ENCODE peak calls at places on chromosomes 1 and 21, in five cellular contexts. K is OCI-LY7, P is right atrium auricular region, G is HCT116, N is cardiac muscle cell. H is an unnamed sample.
A peak's percentile ranks its signal among the peaks of the same experiment; 100 is the strongest.

GRCh38 chr1:37038079-37038702 is 3.9 kb upstream of the GRIK3 start:
- DNase-seq in G (peak; percentile 7), K (peak; percentile 75), P (no peak), N (peak; percentile 12), H (no peak)

GRCh38 chr1:172357753-172358152 is 62.7 kb upstream of the C1orf105 start:
- DNase-seq in P (no peak), N (no peak), K (peak; percentile 6), G (no peak), H (no peak)

GRCh38 chr1:903721-904270 is 19.9 kb upstream of the SAMD11 start:
- DNase-seq in P (peak; percentile 56), K (no peak), G (no peak), N (no peak), H (no peak)

GRCh38 chr1:54804471-54805132 is 3.5 kb upstream of the TTC22 start:
- DNase-seq in K (no peak), G (no peak), N (no peak), P (no peak), H (no peak)

GRCh38 chr1:159005676-159006075 is 4.0 kb upstream of the IFI16 start:
- DNase-seq in P (no peak), N (peak; percentile 81), G (no peak), K (peak; percentile 47), H (no peak)

GRCh38 chr1:236142358-236143103 is at the start of gene GPR137B:
- DNase-seq in G (no peak), N (peak; percentile 57), K (peak; percentile 63), P (no peak), H (peak; percentile 92)

GRCh38 chr1:175576870-175577269 is 166.5 kb downstream of the TNR start:
- DNase-seq in N (no peak), P (no peak), G (no peak), K (no peak), H (no peak)

GRCh38 chr1:159859757-159860156 is 2.7 kb downstream of the VSIG8 start:
- DNase-seq in N (no peak), P (no peak), G (no peak), K (no peak), H (no peak)

GRCh38 chr1:221765527-221765926 is 23.6 kb upstream of the DUSP10 start:
- DNase-seq in K (no peak), G (no peak), N (peak; percentile 2), P (no peak), H (no peak)

GRCh38 chr1:150530491-150531159 is 15.1 kb downstream of the FALEC start:
- DNase-seq in G (no peak), K (no peak), P (no peak), N (no peak), H (no peak)

GRCh38 chr1:53586765-53587164 is 127.6 kb downstream of the DMRTB1 start:
- DNase-seq in N (no peak), P (peak; percentile 55), G (no peak), K (no peak), H (no peak)

GRCh38 chr1:245008761-245009160 is 144.4 kb upstream of the HNRNPU start:
- DNase-seq in K (no peak), G (no peak), N (peak; percentile 21), P (no peak), H (no peak)

GRCh38 chr1:156559797-156560112 is 12.6 kb downstream of the IQGAP3 start:
- DNase-seq in N (no peak), P (no peak), G (no peak), K (no peak), H (no peak)

GRCh38 chr1:231584117-231584516 is 42.5 kb upstream of the DISC1 start:
- DNase-seq in G (peak; percentile 33), K (peak; percentile 34), P (no peak), N (peak; percentile 91), H (peak; percentile 50)

GRCh38 chr1:59391216-59392179 is 94.6 kb downstream of the FGGY start:
- DNase-seq in N (no peak), P (no peak), G (no peak), K (no peak), H (no peak)

GRCh38 chr1:227926896-227927885 is 20.5 kb downstream of the WNT9A start:
- DNase-seq in N (no peak), K (no peak), P (no peak), G (no peak), H (no peak)

GRCh38 chr1:193031431-193031830 is 27.7 kb downstream of the UCHL5 start:
- DNase-seq in P (no peak), G (no peak), K (peak; percentile 14), N (peak; percentile 50), H (peak; percentile 8)

GRCh38 chr1:245288796-245289195 is 134.0 kb downstream of the KIF26B start:
- DNase-seq in K (no peak), P (no peak), N (no peak), G (peak; percentile 10), H (no peak)

GRCh38 chr1:201946224-201946908 is at the start of gene LMOD1:
- DNase-seq in G (no peak), N (peak; percentile 92), K (no peak), P (peak; percentile 94), H (peak; percentile 33)

GRCh38 chr1:76074321-76075187 is at the start of gene ST6GALNAC3:
- DNase-seq in P (peak; percentile 82), N (peak; percentile 64), K (no peak), G (no peak), H (peak; percentile 85)

GRCh38 chr21:33383056-33383888 is 19.9 kb upstream of the IFNGR2 start:
- DNase-seq in P (peak; percentile 80), N (peak; percentile 78), K (peak; percentile 96), G (peak; percentile 86), H (peak; percentile 71)

GRCh38 chr21:32325706-32326105 is 27.1 kb downstream of the MRAP start:
- DNase-seq in K (no peak), N (no peak), P (no peak), G (no peak), H (no peak)

GRCh38 chr21:27571706-27572105 is 604.8 kb upstream of the ADAMTS5 start:
- DNase-seq in G (no peak), K (no peak), N (no peak), P (no peak), H (no peak)

GRCh38 chr1:159915571-159916239 is 9.6 kb downstream of the TAGLN2 start:
- DNase-seq in K (no peak), N (no peak), G (no peak), P (no peak), H (no peak)

GRCh38 chr1:33634806-33635205 is 162.4 kb downstream of the ZSCAN20 start:
- DNase-seq in G (peak; percentile 62), N (peak; percentile 36), K (peak; percentile 26), P (no peak), H (peak; percentile 69)

GRCh38 chr1:209783338-209783737 is 1.0 kb downstream of the C1orf74 start:
- DNase-seq in K (no peak), P (no peak), N (no peak), G (no peak), H (no peak)

GRCh38 chr1:64013395-64013794 is 190.0 kb upstream of the UBE2U start:
- DNase-seq in P (no peak), K (no peak), G (no peak), N (no peak), H (no peak)

DNA sequence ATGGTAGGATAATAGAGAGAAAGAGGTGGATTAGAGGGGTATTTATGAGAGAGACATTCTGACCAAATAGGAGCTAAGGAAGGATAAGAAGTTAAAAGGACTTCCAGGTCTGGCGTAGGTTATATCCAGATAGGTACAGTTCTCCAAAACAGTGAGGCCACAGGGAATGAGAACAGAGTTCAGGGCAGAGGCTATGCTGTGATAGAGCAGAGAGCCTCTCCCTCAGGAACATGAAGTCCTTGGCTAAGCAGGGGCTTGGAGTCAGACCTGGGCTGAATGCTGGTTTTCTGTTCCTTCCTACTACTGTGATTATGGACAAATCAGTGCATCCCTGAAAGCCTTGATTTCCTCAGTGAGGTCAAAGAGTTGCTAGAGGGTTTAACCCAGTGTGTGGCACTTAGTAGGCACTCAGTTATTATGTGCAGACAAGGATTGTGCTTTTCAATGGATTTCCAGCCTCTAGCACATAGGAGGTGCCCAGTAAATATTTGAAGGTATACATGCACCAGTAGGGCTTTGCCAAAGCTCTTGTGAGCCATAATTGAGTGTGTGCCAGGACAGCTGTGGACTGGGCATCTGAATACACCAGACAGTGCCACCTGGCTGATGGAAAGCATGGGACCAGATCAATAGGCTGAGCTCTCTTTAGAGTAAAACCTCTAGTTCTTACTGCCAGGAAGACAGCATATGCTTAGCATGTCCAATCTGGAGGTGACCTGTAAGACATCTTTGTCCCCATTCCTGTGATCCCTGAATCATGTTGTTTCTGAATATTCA is 111.2 kb downstream of the PIK3R3 start:
- DNase-seq in N (no peak), K (no peak), G (no peak), P (no peak), H (no peak)
- TF ChIP-seq CTCF in N (no peak), K (no peak), G (no peak), P (peak; percentile 23), H (no peak)

GRCh38 chr1:181152892-181153633 is 64.6 kb downstream of the IER5 start:
- DNase-seq in K (peak; percentile 62), P (peak; percentile 90), N (peak; percentile 97), G (no peak), H (peak; percentile 66)
- TF ChIP-seq CTCF in K (peak; percentile 54), P (peak; percentile 55), N (peak; percentile 54), G (no peak), H (peak; percentile 8)

DNA sequence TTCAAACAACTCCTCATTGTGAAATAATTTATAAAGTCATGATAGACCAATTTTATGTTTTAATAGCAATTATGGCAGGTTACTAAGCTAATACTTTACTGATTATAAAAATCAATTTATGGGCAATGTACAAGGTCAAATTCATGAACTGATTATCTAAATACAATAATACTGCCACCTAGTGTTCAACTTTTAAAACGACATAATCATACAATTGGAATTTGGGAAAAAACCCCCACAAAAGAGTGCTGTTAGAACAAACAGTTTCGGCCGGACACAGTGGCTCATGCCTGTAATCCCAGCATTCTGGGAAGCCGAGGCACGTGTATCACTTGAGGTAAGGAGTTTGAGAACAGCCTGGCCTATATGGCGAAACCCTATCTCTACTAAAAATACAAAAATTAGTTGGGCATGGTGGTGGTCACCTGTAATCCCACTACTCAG is 14.0 kb downstream of the GTF2B start:
- DNase-seq in P (no peak), K (peak; percentile 58), N (peak; percentile 41), G (peak; percentile 19), H (no peak)
- TF ChIP-seq CTCF in P (peak; percentile 74), K (peak; percentile 88), N (peak; percentile 35), G (peak; percentile 69), H (peak; percentile 31)

GRCh38 chr1:117565745-117566455 is 39.9 kb upstream of the TENT5C start:
- DNase-seq in N (no peak), P (peak; percentile 46), K (no peak), G (no peak), H (no peak)
- TF ChIP-seq CTCF in N (no peak), P (no peak), K (no peak), G (no peak), H (no peak)

GRCh38 chr1:35452086-35452485 is 105.1 kb downstream of the KIAA0319L start:
- DNase-seq in K (no peak), G (no peak), P (peak; percentile 66), N (peak; percentile 92), H (no peak)
- TF ChIP-seq CTCF in K (no peak), G (no peak), P (peak; percentile 39), N (peak; percentile 23), H (no peak)

H was measured in GM13976.